ENCODE peak calls at places on chromosome 6, in eight cellular contexts. G is heart left ventricle; E is cerebellum; W is activated CD8-positive, alpha-beta memory T cell treated with anti-CD3 and anti-CD28 coated beads, Interleukin-2, amount 50 U/mL, for 4 hours; P is upper lobe of left lung; R is right cardiac atrium; C is NCI-H1105 treated with DMSO at 0.1 percent for 48 hours; O is SJSA1. N is an unnamed sample.

GRCh38 chr6:116954335-116954734 is 77.3 kb downstream of the RFX6 start:
- DNase-seq in C (no peak), P (no peak), O (no peak), E (no peak), W (no peak), R (no peak), G (no peak), N (no peak)

GRCh38 chr6:28816339-28816908 is 107.4 kb downstream of the TRIM27 start:
- DNase-seq in G (no peak), R (no peak), P (no peak), E (no peak), O (no peak), W (no peak), C (no peak), N (no peak)

GRCh38 chr6:75235271-75235670 is 8.3 kb downstream of the COX7A2 start:
- DNase-seq in G (no peak), P (no peak), W (no peak), O (no peak), E (no peak), C (no peak), R (no peak), N (no peak)

GRCh38 chr6:64249129-64249528 is 613.5 kb downstream of the PHF3 start:
- DNase-seq in C (no peak), W (no peak), R (no peak), G (no peak), E (no peak), P (no peak), O (peak), N (no peak)

GRCh38 chr6:15036690-15037245 is 209.1 kb upstream of the JARID2 start:
- DNase-seq in E (peak), P (no peak), R (peak), C (peak), O (no peak), W (no peak), G (peak), N (no peak)

GRCh38 chr6:46652603-46653438 is at the start of the genes CYP39A1 and SLC25A27:
- DNase-seq in E (peak), G (peak), P (peak), C (peak), W (peak), R (peak), O (peak), N (peak)

GRCh38 chr6:157570104-157570503 is 189.1 kb downstream of the ZDHHC14 start:
- DNase-seq in W (no peak), G (no peak), C (no peak), R (no peak), E (no peak), P (no peak), O (no peak), N (no peak)

GRCh38 chr6:43506667-43507471 is 3.3 kb downstream of the LRRC73 start:
- DNase-seq in G (peak), W (peak), E (peak), C (peak), O (peak), R (peak), P (no peak), N (peak)

GRCh38 chr6:63213325-63213724 is 2.1 kb downstream of the FKBP1C start:
- DNase-seq in O (no peak), E (no peak), G (no peak), R (no peak), C (no peak), W (no peak), P (no peak), N (no peak)

GRCh38 chr6:166737231-166737630 is 110.2 kb upstream of the RPS6KA2 start:
- DNase-seq in E (no peak), W (no peak), G (no peak), O (no peak), C (no peak), P (no peak), R (no peak), N (no peak)

GRCh38 chr6:2784061-2784460 is 18.9 kb downstream of the WRNIP1 start:
- DNase-seq in R (no peak), E (no peak), G (no peak), W (no peak), P (no peak), O (peak), C (no peak), N (no peak)

N was measured in NT2/D1.